ENCODE peak calls at places on chromosomes 5 and 9, in four cellular contexts. C is cardiac fibroblast, H is heart left ventricle, R is right atrium auricular region. Z is an unnamed sample.
A peak's percentile ranks its signal among the peaks of the same experiment; 100 is the strongest.

GRCh38 chr5:68053202-68053601 is 162.4 kb upstream of the PIK3R1 start:
- DNase-seq in C (no peak), H (no peak), R (no peak), Z (no peak)

GRCh38 chr5:78533356-78533755 is 115.2 kb downstream of the LHFPL2 start:
- DNase-seq in C (peak; percentile 64), H (no peak), R (no peak), Z (peak; percentile 48)

GRCh38 chr9:16809912-16810610 is 60.4 kb downstream of the BNC2 start:
- DNase-seq in C (no peak), H (no peak), R (no peak), Z (no peak)

GRCh38 chr5:73917433-73917832 is 291.4 kb downstream of the ARHGEF28 start:
- DNase-seq in C (peak; percentile 38), H (no peak), R (no peak), Z (peak; percentile 53)

GRCh38 chr5:132754947-132755346 is 7.7 kb downstream of the CCNI2 start:
- DNase-seq in C (peak; percentile 61), H (no peak), R (no peak), Z (peak; percentile 58)

GRCh38 chr5:54002183-54002770 is 308.1 kb downstream of the ARL15 start:
- DNase-seq in C (no peak), H (no peak), R (no peak), Z (peak; percentile 34)

GRCh38 chr9:113564804-113565237 is 101.3 kb downstream of the RGS3 start:
- DNase-seq in C (peak; percentile 82), H (peak; percentile 85), R (peak; percentile 79), Z (peak; percentile 54)

GRCh38 chr9:135989722-135990467 is 28.7 kb upstream of the UBAC1 start:
- DNase-seq in C (no peak), H (no peak), R (no peak), Z (no peak)

GRCh38 chr5:66010476-66010875 is 84.1 kb downstream of the ERBIN start:
- DNase-seq in C (no peak), H (no peak), R (no peak), Z (no peak)

GRCh38 chr9:131709741-131710499 is 30.0 kb downstream of the RAPGEF1 start:
- DNase-seq in C (peak; percentile 59), H (no peak), R (no peak), Z (peak; percentile 27)

GRCh38 chr9:137486545-137487453 is 27.7 kb upstream of the NSMF start:
- DNase-seq in C (no peak), H (no peak), R (no peak), Z (no peak)

GRCh38 chr9:130119521-130120206 is 52.5 kb upstream of the NCS1 start:
- DNase-seq in C (no peak), H (no peak), R (no peak), Z (no peak)

GRCh38 chr5:134267366-134268018 is 41.6 kb upstream of the PPP2CA start:
- DNase-seq in C (peak; percentile 21), H (no peak), R (no peak), Z (no peak)

GRCh38 chr9:128628471-128629048 is 28.1 kb downstream of the DYNC2I2 start:
- DNase-seq in C (peak; percentile 42), H (peak; percentile 78), R (peak; percentile 79), Z (peak; percentile 43)

GRCh38 chr5:137137013-137137632 is 362.0 kb downstream of the SPOCK1 start:
- DNase-seq in C (peak; percentile 62), H (no peak), R (no peak), Z (peak; percentile 81)

GRCh38 chr9:132166599-132166998 is 4.7 kb downstream of the NTNG2 start:
- DNase-seq in C (peak; percentile 11), H (no peak), R (no peak), Z (no peak)

GRCh38 chr9:114291886-114292590 is 30.9 kb upstream of the ORM1 start:
- DNase-seq in C (no peak), H (peak; percentile 1), R (no peak), Z (no peak)

GRCh38 chr9:122954253-122954691 is 13.5 kb downstream of the RABGAP1 start:
- DNase-seq in C (peak; percentile 74), H (no peak), R (no peak), Z (peak; percentile 80)

GRCh38 chr5:145375521-145375920 is 459.6 kb downstream of the PRELID2 start:
- DNase-seq in C (no peak), H (no peak), R (no peak), Z (no peak)

GRCh38 chr5:112208699-112209615 is 210.1 kb downstream of the EPB41L4A start:
- DNase-seq in C (no peak), H (no peak), R (no peak), Z (no peak)

GRCh38 chr9:72352911-72353388 is 12.1 kb downstream of the ZFAND5 start:
- DNase-seq in C (no peak), H (no peak), R (no peak), Z (peak; percentile 30)